ENCODE peak calls at places on chromosomes 4 and X, in seven cellular contexts. P, Y, C, H, Z, B and N are unnamed samples.

GRCh38 chr4:146401274-146401673 is 120.5 kb downstream of the SLC10A7 start:
- DNase-seq in P (no peak), H (no peak), C (no peak), B (no peak), Z (no peak), Y (no peak), N (no peak)

GRCh38 chr4:98828801-98829200 is 100.1 kb downstream of the EIF4E start:
- DNase-seq in Z (peak; percentile 5), B (no peak), P (peak; percentile 3), Y (peak; percentile 19), C (no peak), H (no peak), N (no peak)

GRCh38 chr4:115424852-115425251 is 311.4 kb upstream of the NDST4 start:
- DNase-seq in Y (no peak), C (no peak), B (no peak), Z (no peak), H (no peak), P (no peak), N (no peak)

GRCh38 chr4:16537926-16538325 is 311.7 kb upstream of the TAPT1 start:
- DNase-seq in C (no peak), B (no peak), P (no peak), Z (no peak), H (no peak), Y (no peak), N (no peak)

GRCh38 chr4:152680988-152681731 is 1.4 kb upstream of the TMEM154 start:
- DNase-seq in H (no peak), Y (no peak), C (no peak), Z (no peak), P (no peak), B (no peak), N (no peak)

GRCh38 chr4:90081432-90082195 is 45.6 kb upstream of the CCSER1 start:
- DNase-seq in H (no peak), P (no peak), Y (no peak), B (no peak), C (no peak), Z (no peak), N (no peak)

GRCh38 chr4:71520850-71521249 is 182.0 kb downstream of the SLC4A4 start:
- DNase-seq in Y (no peak), Z (no peak), P (no peak), B (no peak), C (no peak), H (no peak), N (no peak)

GRCh38 chrX:43655151-43655676 is 885 bp upstream of the MAOA start:
- DNase-seq in Y (no peak), H (no peak), C (no peak), Z (peak; percentile 22), B (no peak), P (no peak), N (peak; percentile 58)

GRCh38 chr4:158484173-158484885 is 37.4 kb upstream of the RXFP1 start:
- DNase-seq in C (no peak), Z (no peak), B (no peak), P (no peak), H (no peak), Y (no peak), N (no peak)

GRCh38 chrX:151031365-151031975 is 48.3 kb downstream of the HMGB3 start:
- DNase-seq in P (no peak), H (no peak), Y (no peak), Z (no peak), B (no peak), C (no peak), N (no peak)
- TF ChIP-seq JUND in P (no peak), H (no peak), Y (no peak), Z (no peak), B (no peak), C (no peak), N (no peak)

DNA sequence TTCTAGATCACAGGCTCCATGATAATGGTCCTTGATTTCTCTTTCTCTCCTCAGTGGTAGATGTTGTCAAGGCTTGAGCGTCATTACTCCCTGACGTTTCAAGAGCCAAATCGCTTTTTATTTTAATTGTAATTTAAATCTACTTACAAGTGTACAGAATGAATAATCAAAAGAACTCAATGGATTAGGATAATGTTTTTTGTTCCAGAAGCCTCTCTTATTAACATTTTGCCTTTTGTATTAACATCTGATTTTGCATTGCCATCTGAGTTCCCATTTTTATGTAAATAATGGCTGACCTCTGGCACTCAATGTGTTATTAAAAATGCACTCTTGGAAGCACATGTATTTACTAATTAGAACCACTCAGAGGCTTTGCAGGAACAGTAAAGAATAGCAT is 411.0 kb downstream of the EPHA5 start:
- DNase-seq in C (no peak), Y (no peak), Z (no peak), B (no peak), P (no peak), H (no peak), N (no peak)
- TF ChIP-seq JUND in C (no peak), Y (no peak), Z (no peak), B (no peak), P (no peak), H (no peak), N (no peak)

GRCh38 chr4:69994782-69995181 is 984 bp upstream of the STATH start:
- DNase-seq in H (no peak), Z (no peak), Y (no peak), P (no peak), C (no peak), B (no peak), N (no peak)
- TF ChIP-seq JUND in H (no peak), Z (no peak), Y (no peak), P (no peak), C (no peak), B (no peak), N (no peak)

DNA sequence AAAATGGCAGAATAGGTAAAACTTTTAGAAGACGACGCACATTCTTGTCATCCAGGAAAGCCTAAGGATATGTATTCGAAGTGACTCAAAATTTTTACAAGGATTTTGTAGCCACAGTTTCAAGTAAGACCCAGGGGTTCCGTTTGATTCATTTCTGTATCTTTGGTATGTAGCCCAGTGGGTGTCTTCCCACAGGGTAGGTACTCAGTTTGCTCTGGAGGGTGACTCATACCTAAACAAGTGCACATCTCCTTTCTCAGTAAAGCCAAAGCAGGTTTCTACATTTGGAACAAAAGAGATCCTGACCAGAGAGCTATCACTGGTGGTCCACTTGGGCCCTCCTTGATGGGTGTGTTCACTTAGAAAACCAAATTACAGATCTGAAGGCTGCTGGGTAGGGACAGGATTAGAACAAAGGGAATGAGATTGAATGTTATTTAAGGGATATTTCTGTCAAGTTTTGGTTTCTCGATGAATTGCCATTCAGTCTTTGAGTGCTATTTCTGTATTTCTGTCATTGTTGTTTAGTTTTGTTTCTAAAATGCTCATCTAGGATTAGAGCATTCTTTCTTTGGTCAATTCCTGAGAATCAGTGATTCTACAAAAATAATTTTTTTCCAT is 56.1 kb downstream of the PLS3 start:
- DNase-seq in B (peak; percentile 58), H (no peak), C (peak; percentile 5), P (no peak), Z (peak; percentile 3), Y (peak; percentile 66), N (no peak)
- TF ChIP-seq JUND in B (peak; percentile 69), H (no peak), C (peak; percentile 45), P (no peak), Z (peak; percentile 59), Y (peak; percentile 49), N (no peak)

GRCh38 chr4:42371306-42372063 is 25.8 kb upstream of the SHISA3 start:
- DNase-seq in C (no peak), B (no peak), P (peak; percentile 19), Y (peak; percentile 33), Z (peak; percentile 77), H (no peak), N (peak; percentile 63)
- TF ChIP-seq JUND in C (no peak), B (no peak), P (no peak), Y (no peak), Z (no peak), H (no peak), N (no peak)

DNA sequence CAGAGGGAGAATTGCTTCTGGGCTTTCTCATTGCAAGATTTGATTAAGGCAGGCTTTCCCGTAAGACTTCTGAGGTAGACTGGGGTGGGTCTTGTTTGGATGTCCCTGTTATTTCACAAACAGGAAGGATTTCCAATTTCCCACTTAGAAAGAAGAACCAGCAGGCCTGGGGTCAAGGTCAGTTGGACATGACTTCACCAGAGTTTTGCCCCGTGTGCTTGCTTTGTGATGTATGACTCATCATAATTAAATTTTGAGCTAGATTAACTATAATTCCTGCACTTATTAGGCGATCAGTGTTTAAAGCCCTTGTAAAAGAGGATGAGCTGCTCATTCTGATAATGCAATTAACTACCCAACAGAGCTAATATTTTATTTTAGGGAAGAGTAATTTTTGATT is 32.8 kb upstream of the ARHGAP36 start:
- DNase-seq in P (peak; percentile 33), C (no peak), Y (no peak), B (no peak), Z (no peak), H (no peak), N (no peak)
- TF ChIP-seq JUND in P (no peak), C (no peak), Y (no peak), B (no peak), Z (no peak), H (no peak), N (no peak)

DNA sequence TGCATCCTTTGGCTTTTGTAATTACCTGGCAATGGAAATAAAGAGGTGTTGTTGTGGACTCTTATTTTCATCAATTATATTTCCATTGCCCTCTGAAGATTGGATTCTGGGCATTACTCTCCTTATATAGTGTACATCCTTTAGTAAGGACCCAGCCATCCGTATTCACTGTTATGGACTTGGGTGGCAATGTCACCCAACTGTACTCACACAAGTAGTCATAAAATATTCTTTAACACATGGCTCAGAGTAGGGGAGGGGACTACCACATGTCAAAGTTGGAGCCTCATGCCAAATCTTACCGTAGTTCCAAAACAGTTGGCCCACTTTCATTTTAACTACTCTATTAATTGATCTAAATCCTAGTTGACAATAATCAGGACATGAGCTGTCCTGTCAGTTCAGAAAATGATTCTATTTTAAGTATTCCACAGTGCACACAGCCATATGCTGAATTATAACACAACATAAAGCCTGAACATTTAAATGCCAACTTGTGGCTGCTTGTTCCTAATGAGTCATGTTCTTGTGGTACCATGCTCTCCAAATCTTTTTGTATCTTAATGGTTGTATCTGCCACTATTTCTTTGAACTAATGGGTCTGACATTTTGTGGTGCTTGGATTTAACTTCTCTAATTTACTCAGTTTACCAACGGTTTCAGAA is 4.9 kb downstream of the FRAS1 start:
- DNase-seq in Y (no peak), C (no peak), P (no peak), H (no peak), B (no peak), Z (no peak), N (no peak)
- TF ChIP-seq JUND in Y (no peak), C (no peak), P (no peak), H (no peak), B (no peak), Z (peak; percentile 40), N (no peak)

GRCh38 chr4:164212134-164212533 is 541.8 kb upstream of the SMIM31 start:
- DNase-seq in Z (no peak), H (no peak), B (no peak), P (no peak), C (no peak), Y (no peak), N (no peak)
- TF ChIP-seq JUND in Z (no peak), H (no peak), B (no peak), P (no peak), C (no peak), Y (peak; percentile 15), N (no peak)